ENCODE peak calls at places on chromosome 5, in seven cellular contexts. M is BE2C, V is activated B cell treated with CpG ODN at 0.5 μM for 24 hours, W is IMR-90, F is neural crest cell, D is epithelial cell of esophagus, R is T follicular helper cell. S is an unnamed sample.

GRCh38 chr5:99715921-99716320 is 787.1 kb upstream of the CHD1 start:
- DNase-seq in R (no peak), D (no peak), F (no peak), M (no peak), V (no peak), W (no peak), S (no peak)

GRCh38 chr5:89042746-89043145 is 159.8 kb upstream of the MEF2C start:
- DNase-seq in M (no peak), D (no peak), F (no peak), R (no peak), W (no peak), V (no peak), S (no peak)

GRCh38 chr5:128559300-128560297 is 21.6 kb upstream of the FBN2 start:
- DNase-seq in R (no peak), V (no peak), F (no peak), D (peak; percentile 68), M (no peak), W (peak; percentile 50), S (no peak)

GRCh38 chr5:76256116-76256889 is 146.8 kb upstream of the IQGAP2 start:
- DNase-seq in F (peak; percentile 39), D (peak; percentile 84), V (no peak), M (peak; percentile 50), R (peak; percentile 27), W (peak; percentile 66), S (peak; percentile 46)

GRCh38 chr5:76368941-76369340 is 34.1 kb upstream of the IQGAP2 start:
- DNase-seq in D (no peak), F (no peak), W (no peak), V (no peak), R (no peak), M (no peak), S (no peak)

GRCh38 chr5:14696057-14696456 is 31.5 kb downstream of the OTULIN start:
- DNase-seq in W (peak; percentile 22), F (no peak), R (no peak), V (no peak), M (no peak), D (peak; percentile 26), S (no peak)

GRCh38 chr5:81898403-81898802 is 73.4 kb upstream of the ATG10 start:
- DNase-seq in W (no peak), V (no peak), M (no peak), D (no peak), R (no peak), F (no peak), S (no peak)

GRCh38 chr5:142432369-142432863 is 107.6 kb upstream of the SPRY4 start:
- DNase-seq in W (no peak), M (peak; percentile 47), V (no peak), R (no peak), D (no peak), F (no peak), S (no peak)

GRCh38 chr5:169299651-169300467 is 1.1 kb downstream of the SLIT3 start:
- DNase-seq in W (no peak), F (no peak), V (no peak), R (no peak), D (no peak), M (no peak), S (no peak)

GRCh38 chr5:142794527-142794926 is 24.4 kb downstream of the ARHGAP26 start:
- DNase-seq in R (no peak), M (no peak), F (no peak), V (no peak), D (no peak), W (no peak), S (no peak)

GRCh38 chr5:9835121-9835770 is 205.1 kb upstream of the TAS2R1 start:
- DNase-seq in V (no peak), F (no peak), R (no peak), W (no peak), D (no peak), M (no peak), S (no peak)

GRCh38 chr5:81014348-81014747 is 54.2 kb downstream of the RASGRF2 start:
- DNase-seq in R (no peak), M (no peak), D (no peak), V (no peak), F (no peak), W (no peak), S (no peak)

GRCh38 chr5:33311893-33312292 is 128.9 kb upstream of the TARS1 start:
- DNase-seq in D (peak; percentile 95), W (peak; percentile 99), M (no peak), R (no peak), V (no peak), F (no peak), S (no peak)

GRCh38 chr5:81268797-81269196 is 32.6 kb upstream of the ZCCHC9 start:
- DNase-seq in R (no peak), V (no peak), W (peak; percentile 88), F (no peak), D (peak; percentile 83), M (no peak), S (no peak)

GRCh38 chr5:17219006-17219422 is 1.6 kb downstream of the BASP1 start:
- DNase-seq in V (peak; percentile 35), M (peak; percentile 81), R (no peak), D (no peak), F (peak; percentile 51), W (no peak), S (no peak)

GRCh38 chr5:158456756-158457155 is 597.8 kb upstream of the CLINT1 start:
- DNase-seq in R (no peak), M (peak; percentile 75), D (peak; percentile 74), W (peak; percentile 94), F (no peak), V (no peak), S (no peak)

GRCh38 chr5:78545406-78545805 is 103.2 kb downstream of the LHFPL2 start:
- DNase-seq in F (no peak), V (no peak), R (no peak), M (no peak), D (no peak), W (no peak), S (no peak)

GRCh38 chr5:80254767-80255424 is 952 bp downstream of the SERINC5 start:
- DNase-seq in W (peak; percentile 28), D (peak; percentile 87), M (no peak), V (no peak), F (no peak), R (no peak), S (no peak)

GRCh38 chr5:150113047-150113744 is 26.8 kb upstream of the CSF1R start:
- DNase-seq in R (no peak), V (no peak), M (no peak), F (no peak), W (no peak), D (peak; percentile 75), S (no peak)